ENCODE peak calls at places on chromosomes 12 and 14, in eight cellular contexts. Q is gastrocnemius medialis; X is left ventricle myocardium inferior; S is CD4-positive, alpha-beta T cell; Y is fibroblast of lung; M is Calu3; I is astrocyte of the spinal cord; P is HepG2. T is an unnamed sample.
A peak's percentile ranks its signal among the peaks of the same experiment; 100 is the strongest.

GRCh38 chr12:30599631-30600030 is 96.0 kb downstream of the IPO8 start:
- DNase-seq in S (no peak), Y (no peak), P (peak; percentile 97), X (no peak), M (no peak), Q (no peak), I (peak; percentile 6), T (no peak)

GRCh38 chr12:110339184-110339952 is 58.3 kb downstream of the ATP2A2 start:
- DNase-seq in Y (no peak), X (no peak), P (no peak), I (no peak), Q (no peak), M (peak; percentile 28), S (no peak), T (no peak)

GRCh38 chr14:46250113-46250703 is 401.4 kb downstream of the RPL10L start:
- DNase-seq in X (no peak), Y (peak; percentile 14), M (peak; percentile 3), Q (no peak), P (peak; percentile 2), S (no peak), I (peak; percentile 14), T (peak; percentile 8)

GRCh38 chr12:1500095-1500801 is 94.1 kb downstream of the FBXL14 start:
- DNase-seq in P (no peak), Q (no peak), S (no peak), M (no peak), X (peak; percentile 68), I (peak; percentile 59), Y (peak; percentile 67), T (no peak)

GRCh38 chr12:24255920-24256635 is 306.6 kb upstream of the SOX5 start:
- DNase-seq in P (no peak), S (no peak), M (no peak), X (no peak), I (no peak), Y (no peak), Q (no peak), T (no peak)

GRCh38 chr14:52044791-52045522 is 23.9 kb downstream of the NID2 start:
- DNase-seq in P (no peak), X (no peak), I (peak; percentile 86), Y (peak; percentile 96), M (no peak), S (no peak), Q (no peak), T (no peak)

GRCh38 chr14:70622111-70622712 is 19.5 kb upstream of the TTC9 start:
- DNase-seq in P (peak; percentile 64), Y (peak; percentile 25), X (no peak), Q (no peak), M (peak; percentile 67), S (peak; percentile 32), I (peak; percentile 45), T (peak; percentile 68)

GRCh38 chr12:42585175-42585845 is 4.2 kb downstream of the PRICKLE1 start:
- DNase-seq in P (no peak), Y (peak; percentile 58), I (no peak), M (no peak), Q (no peak), S (no peak), X (no peak), T (no peak)

GRCh38 chr14:31207287-31207745 is 277 bp downstream of the HECTD1 start:
- DNase-seq in I (peak; percentile 87), P (no peak), X (no peak), M (no peak), Q (no peak), S (no peak), Y (peak; percentile 80), T (no peak)

GRCh38 chr12:20477691-20478090 is 109.4 kb downstream of the PDE3A start:
- DNase-seq in I (no peak), P (no peak), Q (no peak), M (no peak), S (no peak), X (no peak), Y (peak; percentile 35), T (no peak)

GRCh38 chr12:64001439-64001838 is 156.9 kb downstream of the SRGAP1 start:
- DNase-seq in Q (no peak), P (no peak), M (no peak), Y (no peak), S (no peak), I (no peak), X (no peak), T (no peak)

GRCh38 chr12:54544743-54545142 is 4.7 kb upstream of the PDE1B start:
- DNase-seq in X (no peak), S (no peak), Y (no peak), I (no peak), M (no peak), Q (no peak), P (no peak), T (no peak)

GRCh38 chr14:94051779-94052178 is 25.6 kb downstream of the OTUB2 start:
- DNase-seq in M (no peak), Y (no peak), I (no peak), S (no peak), X (no peak), P (no peak), Q (no peak), T (no peak)

GRCh38 chr14:50333010-50333409 is 20.9 kb downstream of the DMAC2L start:
- DNase-seq in S (no peak), M (no peak), P (no peak), Y (peak; percentile 86), Q (no peak), I (peak; percentile 45), X (peak; percentile 48), T (no peak)

GRCh38 chr12:22562187-22563028 is 18.1 kb upstream of the C2CD5 start:
- DNase-seq in X (no peak), P (no peak), I (no peak), S (no peak), Y (no peak), Q (no peak), M (no peak), T (no peak)

DNA sequence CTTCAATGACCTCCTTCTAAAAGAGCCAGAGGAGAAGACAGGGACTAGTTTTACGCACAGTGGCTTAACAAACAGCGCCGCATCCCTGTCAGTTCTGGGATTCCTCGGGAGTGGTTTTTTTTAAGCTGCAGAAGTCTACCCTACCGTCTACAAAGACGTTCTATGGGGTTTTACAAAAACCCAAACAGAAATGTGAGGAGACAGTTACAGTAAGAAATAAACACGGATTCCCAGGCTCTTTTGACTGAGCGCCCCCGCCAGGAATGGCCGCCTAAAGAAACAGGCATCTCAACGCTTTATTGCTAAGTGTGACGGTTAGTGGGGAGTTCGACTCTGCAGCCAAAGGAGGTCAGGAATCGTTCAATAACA is 484 bp downstream of the ALKBH1 start:
- DNase-seq in Y (peak; percentile 35), X (no peak), S (no peak), M (peak; percentile 16), P (peak; percentile 14), I (peak; percentile 43), Q (no peak), T (peak; percentile 4)
- TF ChIP-seq CTCF in Y (peak; percentile 45), X (peak; percentile 32), S (no peak), M (peak; percentile 19), P (peak; percentile 55), I (peak; percentile 55), Q (peak; percentile 30), T (no peak)

GRCh38 chr14:75794615-75795038 is 133.6 kb downstream of the TTLL5 start:
- DNase-seq in M (no peak), X (no peak), Y (peak; percentile 68), S (no peak), P (peak; percentile 9), Q (no peak), I (peak; percentile 78), T (no peak)
- TF ChIP-seq CTCF in M (no peak), X (peak; percentile 61), Y (peak; percentile 54), S (no peak), P (peak; percentile 47), Q (no peak), I (peak; percentile 51), T (no peak)

DNA sequence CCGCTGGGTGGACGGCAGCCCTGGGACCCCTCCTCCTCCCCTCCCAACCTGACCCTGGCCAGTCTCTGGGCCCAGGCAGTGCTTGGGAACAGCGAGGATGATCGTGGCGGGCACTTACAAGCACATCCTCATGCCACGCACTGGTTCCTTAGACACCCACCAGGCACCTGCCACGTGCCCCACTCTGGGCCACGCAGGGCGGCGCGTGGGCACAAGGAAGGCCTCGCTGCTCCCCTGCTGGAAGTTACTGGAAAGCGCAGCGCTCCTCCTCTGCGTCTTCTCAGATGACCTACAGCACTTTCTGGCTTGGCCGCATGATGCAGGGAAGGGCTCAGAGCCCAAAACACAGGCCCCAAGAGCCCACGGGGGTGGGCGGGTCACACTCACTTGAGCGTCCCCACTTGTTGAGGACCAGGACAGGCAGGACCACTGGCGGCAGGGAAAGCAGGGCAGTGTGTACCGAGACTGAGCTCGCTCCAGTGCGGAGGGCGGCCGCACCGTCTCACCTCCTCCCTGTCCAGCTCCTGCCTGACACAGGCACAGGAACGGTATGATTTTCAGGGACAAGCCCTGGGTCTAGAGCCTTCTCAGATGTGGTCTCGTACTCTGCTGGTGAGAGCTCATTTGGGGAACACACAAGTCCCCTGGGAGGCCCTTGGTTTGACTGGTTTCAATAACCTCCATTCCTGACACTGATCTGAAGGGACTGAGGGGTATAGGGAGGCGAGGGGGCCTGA is 128.3 kb upstream of the EVL start:
- DNase-seq in X (no peak), I (no peak), M (no peak), P (no peak), S (no peak), Y (no peak), Q (no peak), T (no peak)
- TF ChIP-seq CTCF in X (no peak), I (no peak), M (no peak), P (no peak), S (no peak), Y (no peak), Q (no peak), T (peak; percentile 16)

GRCh38 chr12:3326850-3327780 is 163.9 kb upstream of the PRMT8 start:
- DNase-seq in X (no peak), S (no peak), Q (no peak), P (no peak), M (no peak), Y (no peak), I (no peak), T (no peak)

GRCh38 chr12:3325736-3326135 is 165.3 kb upstream of the PRMT8 start:
- DNase-seq in X (no peak), Y (no peak), M (no peak), I (no peak), Q (no peak), S (no peak), P (no peak), T (no peak)

GRCh38 chr12:3328081-3328480 is 162.9 kb upstream of the PRMT8 start:
- DNase-seq in I (no peak), S (no peak), P (no peak), M (no peak), X (no peak), Q (no peak), Y (no peak), T (no peak)

GRCh38 chr12:3328571-3328970 is 162.4 kb upstream of the PRMT8 start:
- DNase-seq in S (no peak), I (no peak), Q (no peak), Y (no peak), M (no peak), P (no peak), X (no peak), T (no peak)

DNA sequence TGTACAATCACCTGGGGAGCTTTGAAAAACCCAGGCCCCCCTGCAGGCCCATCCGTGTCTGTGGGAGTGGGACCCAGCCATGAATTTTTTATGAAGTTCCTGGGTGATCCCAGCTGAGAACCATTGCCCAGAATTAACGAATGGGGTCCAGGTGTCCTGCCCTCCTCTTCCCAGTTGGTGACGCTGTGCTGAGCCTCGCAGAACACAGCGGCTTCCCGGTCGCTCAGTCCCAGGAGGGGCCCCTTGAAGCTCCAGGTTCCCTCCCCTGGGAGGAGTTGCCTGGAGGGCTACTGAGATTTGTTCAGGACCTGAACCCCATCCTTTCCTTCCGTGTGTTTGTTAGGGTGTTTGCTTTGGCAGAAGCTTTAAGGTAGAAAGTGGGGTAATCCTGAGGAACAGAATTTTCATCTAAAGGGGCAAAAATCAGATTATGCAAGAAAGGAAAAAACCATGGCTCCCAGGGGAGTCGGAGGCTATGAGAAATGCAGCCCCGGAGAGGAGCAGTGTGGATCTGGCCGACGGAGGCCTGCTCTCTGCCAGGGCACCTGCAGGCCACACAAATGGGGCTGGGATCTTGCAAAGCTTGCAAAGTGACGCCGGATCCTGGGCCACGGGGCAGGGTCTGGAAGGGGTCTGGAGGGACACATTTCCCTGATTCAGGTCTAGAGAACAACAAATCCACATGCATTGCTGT is 164.7 kb upstream of the PRMT8 start:
- DNase-seq in I (no peak), P (no peak), X (no peak), Y (no peak), Q (peak; percentile 18), M (no peak), S (no peak), T (no peak)
- TF ChIP-seq CTCF in I (no peak), P (no peak), X (no peak), Y (no peak), Q (no peak), M (no peak), S (no peak), T (peak; percentile 30)

T was measured in endothelial cell.